ENCODE peak calls at places on chromosomes 6 and 20, in four cellular contexts. V, A, J and I are unnamed samples.

GRCh38 chr20:63963784-63964301 is 5.9 kb downstream of the ZNF512B start:
- DNase-seq in V (no peak), A (no peak), J (no peak), I (no peak)

GRCh38 chr20:63322923-63323253 is 29.9 kb downstream of the COL20A1 start:
- DNase-seq in V (no peak), A (no peak), J (no peak), I (no peak)

GRCh38 chr20:10115021-10115420 is 80.2 kb downstream of the ANKEF1 start:
- DNase-seq in V (peak), A (peak), J (no peak), I (peak)

GRCh38 chr6:135006386-135006914 is 48.2 kb downstream of the HBS1L start:
- DNase-seq in V (peak), A (peak), J (no peak), I (peak)

GRCh38 chr6:50091641-50092040 is 41.9 kb upstream of the DEFB112 start:
- DNase-seq in V (peak), A (peak), J (no peak), I (no peak)

GRCh38 chr6:100116409-100117194 is 122.6 kb upstream of the MCHR2 start:
- DNase-seq in V (peak), A (peak), J (peak), I (peak)

GRCh38 chr6:31559958-31560696 is 12.0 kb upstream of the LTA start:
- DNase-seq in V (peak), A (peak), J (peak), I (peak)

GRCh38 chr20:24131281-24131680 is 142.7 kb upstream of the GGTLC1 start:
- DNase-seq in V (no peak), A (no peak), J (no peak), I (no peak)

GRCh38 chr6:6313012-6313411 is 7.5 kb downstream of the F13A1 start:
- DNase-seq in V (no peak), A (no peak), J (peak), I (no peak)

GRCh38 chr6:138157986-138158638 is 3.6 kb upstream of the ARFGEF3 start:
- DNase-seq in V (peak), A (no peak), J (no peak), I (peak)

GRCh38 chr6:41698350-41698781 is 37.0 kb downstream of the TFEB start:
- DNase-seq in V (peak), A (peak), J (peak), I (peak)

GRCh38 chr6:110769923-110770322 is 45.3 kb downstream of the CDK19 start:
- DNase-seq in V (no peak), A (no peak), J (no peak), I (no peak)

GRCh38 chr6:32982084-32982701 is 13.8 kb downstream of the BRD2 start:
- DNase-seq in V (peak), A (peak), J (no peak), I (no peak)

GRCh38 chr6:816510-817084 is 123.7 kb upstream of the EXOC2 start:
- DNase-seq in V (no peak), A (no peak), J (no peak), I (no peak)

GRCh38 chr6:39273394-39273793 is 40.8 kb downstream of the KCNK17 start:
- DNase-seq in V (no peak), A (no peak), J (no peak), I (no peak)

GRCh38 chr20:4056880-4057279 is 41.5 kb upstream of the RNF24 start:
- DNase-seq in V (no peak), A (no peak), J (no peak), I (no peak)

GRCh38 chr6:108873251-108873650 is 25.0 kb downstream of the ARMC2 start:
- DNase-seq in V (no peak), A (no peak), J (no peak), I (no peak)

GRCh38 chr6:151494235-151494950 is 576 bp downstream of the CCDC170 start:
- DNase-seq in V (peak), A (peak), J (peak), I (no peak)

GRCh38 chr6:92623441-92623840 is 795.9 kb downstream of the EPHA7 start:
- DNase-seq in V (no peak), A (no peak), J (no peak), I (no peak)

GRCh38 chr20:61407561-61407960 is 155.5 kb downstream of the CDH4 start:
- DNase-seq in V (peak), A (no peak), J (no peak), I (no peak)

GRCh38 chr6:125546827-125547226 is 202.6 kb upstream of the HEY2 start:
- DNase-seq in V (peak), A (peak), J (no peak), I (peak)
- TF ChIP-seq CTCF in V (peak), A (no peak), J (no peak), I (no peak)

GRCh38 chr6:164102701-164103100 is 688.2 kb downstream of the QKI start:
- DNase-seq in V (no peak), A (no peak), J (no peak), I (no peak)

GRCh38 chr6:164099535-164099982 is 685.0 kb downstream of the QKI start:
- DNase-seq in V (no peak), A (no peak), J (no peak), I (no peak)

GRCh38 chr6:164097056-164097455 is 682.5 kb downstream of the QKI start:
- DNase-seq in V (no peak), A (no peak), J (no peak), I (no peak)

GRCh38 chr6:164097557-164098398 is 683.3 kb downstream of the QKI start:
- DNase-seq in V (peak), A (peak), J (peak), I (peak)

DNA sequence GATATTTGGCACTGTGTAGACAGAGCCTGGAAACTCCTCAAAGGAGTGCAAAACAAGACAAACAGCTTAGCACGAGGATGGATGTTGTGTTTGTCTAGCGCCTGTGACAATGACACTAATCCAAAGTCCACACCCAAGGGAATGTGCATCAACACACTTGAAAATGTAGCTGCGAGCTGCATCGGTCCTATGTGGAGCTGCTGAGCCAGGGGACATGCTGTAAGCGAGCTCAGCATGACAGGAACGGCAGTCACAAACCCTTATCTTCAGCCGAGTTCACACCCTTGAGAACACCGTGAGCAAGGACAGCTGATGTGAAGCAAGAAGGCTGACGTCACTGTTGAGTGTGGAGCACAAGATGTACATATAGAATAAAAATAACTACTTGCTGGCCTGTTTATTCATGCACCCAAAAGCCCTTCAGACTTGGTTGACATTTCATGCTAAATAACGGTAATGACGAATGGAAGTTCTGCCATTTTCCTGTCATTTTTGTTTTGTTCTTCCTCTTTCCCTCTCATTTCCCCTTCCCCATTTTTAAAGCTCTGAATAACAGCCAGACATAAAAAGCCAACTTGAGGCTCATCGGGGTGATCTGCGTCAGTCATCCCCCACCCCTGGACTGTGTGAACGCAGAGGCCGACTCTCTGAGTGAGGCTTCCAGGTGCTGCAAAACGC is 684.5 kb downstream of the QKI start:
- DNase-seq in V (peak), A (peak), J (no peak), I (peak)
- H3K4me3 ChIP-seq in V (no peak), A (no peak), J (no peak), I (no peak)

GRCh38 chr20:31663524-31663837 is 25.8 kb downstream of the COX4I2 start:
- DNase-seq in V (no peak), A (no peak), J (no peak), I (no peak)

GRCh38 chr20:31662372-31662854 is 24.7 kb downstream of the COX4I2 start:
- DNase-seq in V (no peak), A (no peak), J (peak), I (no peak)

GRCh38 chr20:31664696-31665354 is 27.1 kb downstream of the COX4I2 start:
- DNase-seq in V (no peak), A (no peak), J (no peak), I (no peak)

GRCh38 chr20:31663838-31664695 is 26.4 kb downstream of the COX4I2 start:
- DNase-seq in V (no peak), A (no peak), J (no peak), I (no peak)

GRCh38 chr20:31661625-31662371 is 24.1 kb downstream of the COX4I2 start:
- DNase-seq in V (peak), A (peak), J (peak), I (peak)
- TF ChIP-seq CTCF in V (peak), A (peak), J (peak), I (peak)

DNA sequence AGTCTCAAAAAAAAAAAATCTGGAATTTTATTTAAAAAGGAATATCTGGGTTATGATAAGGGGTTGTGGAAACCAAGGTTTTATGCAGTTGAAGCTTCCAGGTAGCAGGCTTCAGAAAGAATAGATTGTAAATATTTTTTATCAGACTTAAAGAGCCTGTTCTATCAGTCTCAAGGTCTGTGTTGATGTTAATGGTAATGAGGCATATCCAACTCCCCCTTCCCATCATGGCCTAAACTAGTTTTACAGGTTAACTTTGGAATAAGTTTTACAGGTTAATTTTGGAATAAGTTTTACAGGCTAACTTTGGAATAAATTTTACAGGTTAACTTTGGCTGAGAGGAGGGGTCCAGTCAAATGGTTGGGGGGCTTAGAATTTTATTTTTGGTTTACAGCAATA is 92.4 kb downstream of the CD24 start:
- DNase-seq in V (no peak), A (no peak), J (no peak), I (no peak)
- H3K4me3 ChIP-seq in V (no peak), A (no peak), J (no peak), I (no peak)

DNA sequence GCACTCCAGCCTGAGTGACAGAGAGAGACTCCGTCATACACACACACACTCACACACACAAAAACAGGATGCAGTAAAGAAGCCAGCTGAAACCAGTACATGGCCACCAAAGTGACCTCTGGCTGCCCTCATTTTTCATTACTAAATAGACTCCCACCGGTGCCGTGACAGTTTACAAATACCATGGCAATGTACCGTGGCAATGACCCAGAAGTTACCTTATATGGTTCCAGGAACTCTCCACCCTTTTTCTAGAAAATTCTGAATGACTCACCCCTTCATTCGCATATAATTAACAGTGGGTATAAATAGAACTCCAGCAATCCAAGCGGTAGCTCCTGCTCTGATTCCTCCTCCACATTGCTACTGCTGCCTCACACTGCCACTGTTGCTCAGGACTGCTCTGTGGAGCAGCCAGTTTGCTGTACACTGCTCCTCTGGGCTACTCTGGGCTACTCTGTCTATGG is 57.7 kb downstream of the SNX5 start:
- DNase-seq in V (peak), A (peak), J (peak), I (peak)
- TF ChIP-seq CTCF in V (peak), A (peak), J (no peak), I (peak)

DNA sequence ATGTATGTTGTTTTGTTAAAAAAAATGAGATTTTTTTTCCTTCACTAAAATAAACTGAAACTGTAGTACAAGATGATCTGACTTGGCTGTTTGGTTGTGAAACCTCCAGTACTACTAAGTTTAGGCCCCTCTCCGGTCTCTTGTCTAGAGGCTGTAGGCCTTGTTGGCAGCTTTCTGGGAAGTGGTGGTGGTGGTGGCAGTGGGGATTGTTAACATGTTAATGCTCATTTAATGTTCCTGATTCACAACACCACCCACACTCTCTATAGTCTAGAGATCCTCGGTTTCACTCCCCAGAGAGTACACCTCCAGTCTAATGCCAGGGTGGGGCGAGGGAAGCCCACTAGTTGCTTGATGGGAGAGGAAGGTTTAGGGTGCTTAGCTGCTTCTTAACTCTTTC is 24.1 kb downstream of the STK4 start:
- DNase-seq in V (peak), A (peak), J (no peak), I (peak)
- H3K4me3 ChIP-seq in V (peak), A (no peak), J (no peak), I (no peak)

GRCh38 chr20:13638496-13639477 is at the start of gene TASP1:
- DNase-seq in V (peak), A (peak), J (peak), I (peak)
- TF ChIP-seq CTCF in V (no peak), A (no peak), J (no peak), I (no peak)

GRCh38 chr6:132400641-132401119 is 595 bp downstream of the MOXD1 start:
- DNase-seq in V (peak), A (no peak), J (no peak), I (no peak)

GRCh38 chr6:132401120-132401940 is at the start of gene MOXD1:
- DNase-seq in V (peak), A (peak), J (peak), I (peak)

GRCh38 chr6:132399376-132400074 is 1.8 kb downstream of the MOXD1 start:
- DNase-seq in V (peak), A (peak), J (no peak), I (peak)

GRCh38 chr6:132404330-132404729 is 3.1 kb upstream of the MOXD1 start:
- DNase-seq in V (no peak), A (no peak), J (no peak), I (no peak)

DNA sequence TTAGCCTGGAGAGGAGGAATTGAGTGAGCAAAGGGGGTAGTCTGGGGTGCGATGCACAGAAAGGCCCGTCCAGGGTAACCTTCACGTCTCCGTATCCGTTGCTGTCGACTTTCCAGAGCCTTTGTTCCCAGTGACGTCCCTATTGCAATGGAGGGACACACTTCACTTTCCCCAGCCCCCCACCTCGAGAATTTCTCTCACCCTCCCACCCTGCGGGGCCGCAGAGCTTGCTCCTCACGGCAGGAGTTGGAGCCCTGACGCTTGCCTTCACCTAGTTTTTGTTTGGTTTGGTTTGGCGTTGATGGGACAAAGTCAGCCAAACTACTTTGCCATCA is 633 bp upstream of the MOXD1 start:
- DNase-seq in V (no peak), A (no peak), J (no peak), I (no peak)
- H3K4me3 ChIP-seq in V (peak), A (peak), J (no peak), I (peak)